ENCODE peak calls at places on chromosomes 3 and 15, in five cellular contexts. Z is HepG2, I is H1, J is K562, R is GM12878. M is an unnamed sample. For H3K4me1, the result is how much of the 10 kb centered on the place peaks cover.

GRCh38 chr3:67653425-67654098 is 850 bp downstream of the SUCLG2 start:
- DNase-seq in R (no peak), Z (peak), J (peak), I (no peak), M (no peak)

GRCh38 chr3:31754575-31755278 is 222.0 kb downstream of the STT3B start:
- DNase-seq in Z (no peak), J (no peak), R (peak), I (no peak), M (no peak)

GRCh38 chr15:68679161-68679560 is 100.4 kb downstream of the CORO2B start:
- DNase-seq in Z (no peak), J (no peak), R (no peak), I (no peak), M (no peak)

GRCh38 chr15:27937873-27938272 is 161.2 kb downstream of the OCA2 start:
- DNase-seq in R (no peak), J (no peak), I (no peak), Z (no peak), M (no peak)

GRCh38 chr3:193509103-193509965 is 45.4 kb downstream of the ATP13A4 start:
- DNase-seq in Z (no peak), J (no peak), I (no peak), R (no peak), M (no peak)

GRCh38 chr3:45443459-45443858 is 55.1 kb downstream of the LARS2 start:
- DNase-seq in I (no peak), J (no peak), Z (no peak), R (no peak), M (no peak)

GRCh38 chr15:75639191-75639708 is 774 bp downstream of the IMP3 start:
- DNase-seq in Z (no peak), I (no peak), R (no peak), J (no peak), M (no peak)

GRCh38 chr15:68177747-68178146 is 27.4 kb downstream of the CALML4 start:
- DNase-seq in J (no peak), R (no peak), I (no peak), Z (no peak), M (no peak)

GRCh38 chr3:147846854-147847453 is 437.8 kb downstream of the ZIC1 start:
- DNase-seq in R (no peak), I (no peak), J (no peak), Z (no peak), M (no peak)

GRCh38 chr3:98977520-98977919 is 76.0 kb upstream of the DCBLD2 start:
- DNase-seq in R (peak), Z (peak), I (no peak), J (no peak), M (peak)

GRCh38 chr15:42267286-42267685 is 5.7 kb upstream of the GANC start:
- DNase-seq in I (no peak), Z (no peak), J (no peak), R (no peak), M (no peak)

GRCh38 chr15:81419304-81419943 is 45.4 kb upstream of the TMC3 start:
- DNase-seq in J (no peak), Z (no peak), R (no peak), I (no peak), M (no peak)

GRCh38 chr3:53252105-53252946 is 3.5 kb downstream of the TKT start:
- DNase-seq in I (no peak), J (no peak), R (no peak), Z (no peak), M (no peak)

DNA sequence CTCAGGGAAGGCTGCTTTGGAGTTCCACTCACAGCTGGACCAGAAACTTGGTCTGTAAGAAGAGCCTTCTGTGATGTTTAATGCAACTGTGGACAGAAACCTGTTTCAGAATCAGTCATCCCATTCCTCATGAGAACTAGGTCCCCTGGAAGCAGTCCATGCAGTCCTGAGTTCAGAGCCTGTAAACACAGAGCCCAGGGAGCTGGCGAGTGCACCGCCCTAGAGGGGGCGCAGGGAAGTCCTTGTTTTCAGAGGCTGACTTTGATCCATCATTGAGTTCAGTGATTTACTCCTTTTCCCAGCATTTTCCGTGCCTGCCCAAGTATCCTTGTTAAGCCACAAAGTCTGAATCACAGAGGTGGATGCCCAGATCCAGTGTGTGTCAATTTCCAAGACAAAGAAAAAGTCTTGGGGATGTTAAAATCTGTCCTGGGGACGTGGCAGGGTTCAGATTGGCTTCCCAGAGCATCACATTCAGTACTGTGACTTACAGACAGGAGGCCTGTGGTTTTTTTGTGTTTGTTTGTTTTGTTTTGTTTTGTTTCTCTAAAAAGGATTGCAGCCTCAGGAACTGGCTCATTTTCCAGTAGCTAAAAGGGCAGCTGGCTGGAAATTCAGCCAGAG is 9.8 kb upstream of the TXNRD3 start:
- DNase-seq in J (no peak), Z (peak), I (no peak), R (no peak), M (no peak)
- TF ChIP-seq ATF3 in J (no peak), Z (no peak), I (no peak), R (no peak), M (no peak)

DNA sequence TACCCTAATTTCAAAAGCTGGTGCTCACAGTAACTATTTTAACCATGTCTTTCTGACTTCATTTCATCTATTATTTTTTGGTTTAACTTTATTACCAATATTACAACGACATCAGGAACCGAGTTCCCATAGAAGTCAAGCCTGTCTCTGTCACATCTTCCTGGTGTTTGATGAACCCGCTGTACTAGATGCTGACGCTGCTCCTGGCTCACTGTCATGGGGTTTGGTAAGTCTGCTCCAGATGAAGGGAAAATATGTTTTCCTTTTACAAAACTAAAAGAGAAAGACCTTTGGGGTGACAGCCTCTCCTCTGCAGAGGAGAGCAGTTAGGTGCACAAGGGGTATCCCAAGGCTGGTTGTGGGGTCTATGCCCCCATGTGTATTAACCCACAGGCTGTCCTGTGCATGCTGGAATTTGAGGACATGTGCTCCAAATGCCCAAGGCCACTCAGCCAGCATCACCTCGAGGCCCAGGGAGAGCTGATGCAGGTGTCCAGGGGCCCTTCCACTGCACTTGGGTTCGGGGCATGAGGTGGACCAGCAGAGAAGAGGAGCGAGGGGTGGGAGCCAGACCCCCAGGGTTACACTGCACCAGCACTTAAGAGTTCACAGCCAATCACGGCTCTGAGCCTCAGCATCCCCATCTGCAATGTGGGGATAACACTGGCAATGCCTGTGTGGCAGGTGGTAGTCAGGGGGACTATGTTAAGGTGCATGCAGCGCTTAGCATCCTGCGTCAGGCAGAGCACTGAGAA is 62.2 kb downstream of the ATP10A start:
- DNase-seq in R (no peak), J (no peak), I (peak), Z (no peak), M (no peak)
- H3K4me1 ChIP-seq in R (under half), J (under half), I (under half), Z (under half), M (under half)

DNA sequence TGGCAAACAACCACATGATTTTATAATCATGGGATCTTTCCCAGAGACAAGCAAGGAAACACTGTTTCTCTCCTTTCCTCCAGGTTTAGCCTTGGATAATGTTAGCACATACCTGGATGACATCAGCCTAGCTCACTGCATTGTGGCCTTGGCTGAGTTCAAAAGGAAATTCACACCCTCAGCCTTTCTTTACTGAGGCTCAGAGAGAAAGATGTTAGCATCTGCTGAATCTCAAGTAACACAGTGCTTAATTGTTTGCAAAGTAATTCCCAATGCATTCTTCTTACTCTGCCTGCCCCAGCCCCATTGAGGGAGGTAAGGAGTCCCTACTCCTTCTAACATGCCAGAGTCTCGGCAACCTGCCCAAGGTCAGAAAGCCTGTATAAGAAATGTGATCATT is 432.2 kb upstream of the LMCD1 start:
- DNase-seq in Z (no peak), R (no peak), J (no peak), I (no peak), M (no peak)
- TF ChIP-seq ATF3 in Z (no peak), R (no peak), J (no peak), I (no peak), M (no peak)

DNA sequence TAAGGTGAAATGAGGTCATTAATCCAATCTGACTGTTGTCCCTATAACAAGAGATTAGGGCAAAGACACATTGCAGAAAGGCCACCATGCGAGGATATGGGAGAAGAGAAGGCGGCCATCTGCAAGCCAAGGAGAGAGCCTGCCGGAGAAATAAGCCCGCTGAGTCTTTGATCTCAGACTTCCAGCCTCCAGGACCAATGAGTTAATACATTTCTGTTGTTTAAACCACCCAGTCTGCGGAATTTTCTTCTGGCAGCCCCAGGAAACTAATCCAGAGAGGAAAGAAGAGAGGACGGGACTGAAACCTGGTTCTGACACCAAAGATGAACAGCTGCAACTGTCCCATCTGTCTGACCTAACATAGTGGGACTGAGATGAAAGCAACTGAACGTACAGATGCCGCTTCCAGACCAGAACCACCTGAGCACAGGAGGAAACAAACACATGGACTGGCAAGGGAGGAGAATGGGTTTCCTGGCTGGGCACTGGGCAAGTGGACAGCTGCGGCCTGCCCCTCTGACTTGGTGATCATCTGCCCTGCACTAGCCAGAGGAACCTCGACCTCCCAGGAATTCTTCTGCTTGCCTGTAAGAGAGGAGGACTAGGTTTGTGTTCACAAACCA is 32.3 kb downstream of the VGLL4 start:
- DNase-seq in I (no peak), R (no peak), Z (no peak), J (no peak), M (no peak)
- H3K4me1 ChIP-seq in I (under half), R (under half), Z (half or more), J (under half), M (under half)

GRCh38 chr3:7800006-7800780 is 701.4 kb upstream of the LMCD1 start:
- DNase-seq in Z (no peak), I (no peak), R (no peak), J (no peak), M (no peak)
- TF ChIP-seq ATF3 in Z (no peak), I (no peak), R (no peak), J (no peak), M (no peak)

M was measured in HCT116.